ENCODE peak calls at places on chromosomes 12 and 14, in five cellular contexts. X is RWPE1, V is mesothelial cell of epicardium, K is sigmoid colon, N is AG10803. G is an unnamed sample.

GRCh38 chr14:98900721-98901272 is 371.2 kb downstream of the BCL11B start:
- DNase-seq in V (no peak), X (no peak), N (peak; percentile 3), K (peak; percentile 34), G (no peak)

GRCh38 chr12:90940872-90941499 is 14.0 kb downstream of the CCER1 start:
- DNase-seq in K (no peak), N (peak; percentile 72), X (peak; percentile 33), V (no peak), G (peak; percentile 28)

GRCh38 chr12:113988976-113989375 is 22.9 kb upstream of the RBM19 start:
- DNase-seq in V (no peak), N (no peak), K (no peak), X (no peak), G (no peak)

GRCh38 chr12:118960161-118960560 is 21.2 kb upstream of the SRRM4 start:
- DNase-seq in X (no peak), V (no peak), K (no peak), N (no peak), G (no peak)

GRCh38 chr12:21336656-21337055 is 1.9 kb upstream of the SLCO1A2 start:
- DNase-seq in N (no peak), X (no peak), V (no peak), K (no peak), G (no peak)

GRCh38 chr12:22459872-22460490 is 84.4 kb downstream of the C2CD5 start:
- DNase-seq in X (peak; percentile 24), V (no peak), K (no peak), N (peak; percentile 62), G (peak; percentile 24)

GRCh38 chr12:65685514-65685913 is 138.8 kb upstream of the HMGA2 start:
- DNase-seq in N (peak; percentile 53), V (no peak), K (no peak), X (peak; percentile 32), G (peak; percentile 11)

GRCh38 chr12:47554046-47554653 is 151.7 kb downstream of the RPAP3 start:
- DNase-seq in K (no peak), V (no peak), X (no peak), N (peak; percentile 30), G (no peak)

GRCh38 chr12:47021298-47021697 is 58.1 kb upstream of the PCED1B start:
- DNase-seq in X (peak; percentile 72), N (peak; percentile 89), K (no peak), V (no peak), G (peak; percentile 23)

GRCh38 chr14:72948481-72949138 is 22.3 kb downstream of the DCAF4 start:
- DNase-seq in K (no peak), X (peak; percentile 57), N (peak; percentile 69), V (peak; percentile 81), G (peak; percentile 73)

GRCh38 chr12:15669256-15669948 is 119.8 kb downstream of the EPS8 start:
- DNase-seq in K (no peak), V (no peak), X (no peak), N (no peak), G (no peak)

GRCh38 chr12:66693901-66694513 is 15.1 kb upstream of the GRIP1 start:
- DNase-seq in V (no peak), X (peak; percentile 39), N (peak; percentile 77), K (no peak), G (peak; percentile 32)

GRCh38 chr14:76394569-76394968 is 18.6 kb downstream of the ESRRB start:
- DNase-seq in N (no peak), X (no peak), K (no peak), V (no peak), G (no peak)

GRCh38 chr12:112616469-112617190 is 174.9 kb upstream of the RPH3A start:
- DNase-seq in X (no peak), K (no peak), V (no peak), N (no peak), G (no peak)

GRCh38 chr12:51323966-51324895 is at the start of gene BIN2:
- DNase-seq in X (no peak), K (no peak), V (no peak), N (no peak), G (peak; percentile 90)
- TF ChIP-seq CTCF in X (no peak), K (no peak), V (no peak), N (no peak), G (no peak)

GRCh38 chr14:67766035-67766680 is 50.2 kb downstream of the ZFYVE26 start:
- DNase-seq in X (no peak), K (no peak), N (no peak), V (no peak), G (no peak)

GRCh38 chr14:67763158-67763822 is 53.1 kb downstream of the ZFYVE26 start:
- DNase-seq in N (no peak), X (no peak), K (no peak), V (no peak), G (no peak)

GRCh38 chr14:67768219-67768618 is 48.2 kb downstream of the ZFYVE26 start:
- DNase-seq in V (no peak), X (no peak), K (no peak), N (no peak), G (no peak)

GRCh38 chr14:67764496-67764895 is 51.9 kb downstream of the ZFYVE26 start:
- DNase-seq in X (no peak), V (no peak), K (no peak), N (no peak), G (no peak)

GRCh38 chr14:67765192-67765834 is 51.1 kb downstream of the ZFYVE26 start:
- DNase-seq in K (no peak), N (no peak), V (no peak), X (peak; percentile 70), G (no peak)
- TF ChIP-seq CTCF in K (no peak), N (no peak), V (no peak), X (no peak), G (no peak)

GRCh38 chr12:121388421-121388981 is 11.4 kb upstream of the RNF34 start:
- DNase-seq in V (no peak), X (peak; percentile 61), N (peak; percentile 84), K (no peak), G (no peak)

GRCh38 chr12:121378736-121379135 is 21.2 kb upstream of the RNF34 start:
- DNase-seq in N (no peak), K (no peak), X (no peak), V (no peak), G (no peak)

GRCh38 chr12:121379945-121380344 is 20.0 kb upstream of the RNF34 start:
- DNase-seq in X (no peak), N (no peak), K (no peak), V (no peak), G (no peak)

DNA sequence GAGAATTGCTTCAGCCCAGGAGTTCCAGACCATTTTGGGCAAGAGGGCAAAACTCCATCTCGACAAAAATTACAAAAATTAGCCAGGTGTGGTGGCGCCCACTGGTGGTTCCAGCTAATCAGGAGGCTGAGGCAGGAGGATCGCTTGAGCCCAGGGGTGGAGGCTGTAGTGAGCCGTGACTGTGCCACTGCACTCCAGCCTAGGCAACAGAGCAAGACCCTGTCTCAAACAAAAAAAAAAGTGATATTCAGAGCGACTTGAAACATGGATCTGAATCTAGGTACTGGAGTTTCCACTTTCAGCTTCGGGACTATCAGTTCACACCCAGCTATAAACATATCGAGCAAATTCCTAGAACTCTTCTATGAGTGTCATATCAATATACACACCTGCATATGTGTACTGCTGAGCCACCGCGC is 16.3 kb upstream of the RNF34 start:
- DNase-seq in X (no peak), N (no peak), K (no peak), V (no peak), G (no peak)
- TF ChIP-seq CTCF in X (no peak), N (no peak), K (no peak), V (no peak), G (no peak)

GRCh38 chr14:74204481-74204880 is 34.8 kb upstream of the VSX2 start:
- DNase-seq in N (no peak), K (no peak), X (no peak), V (no peak), G (no peak)

GRCh38 chr14:74211945-74212580 is 27.2 kb upstream of the VSX2 start:
- DNase-seq in K (no peak), N (peak; percentile 43), V (no peak), X (no peak), G (no peak)

GRCh38 chr14:74202113-74202512 is 37.1 kb upstream of the VSX2 start:
- DNase-seq in N (no peak), X (no peak), V (no peak), K (no peak), G (no peak)

GRCh38 chr14:74203546-74203945 is 35.7 kb upstream of the VSX2 start:
- DNase-seq in N (no peak), X (no peak), K (no peak), V (no peak), G (no peak)

DNA sequence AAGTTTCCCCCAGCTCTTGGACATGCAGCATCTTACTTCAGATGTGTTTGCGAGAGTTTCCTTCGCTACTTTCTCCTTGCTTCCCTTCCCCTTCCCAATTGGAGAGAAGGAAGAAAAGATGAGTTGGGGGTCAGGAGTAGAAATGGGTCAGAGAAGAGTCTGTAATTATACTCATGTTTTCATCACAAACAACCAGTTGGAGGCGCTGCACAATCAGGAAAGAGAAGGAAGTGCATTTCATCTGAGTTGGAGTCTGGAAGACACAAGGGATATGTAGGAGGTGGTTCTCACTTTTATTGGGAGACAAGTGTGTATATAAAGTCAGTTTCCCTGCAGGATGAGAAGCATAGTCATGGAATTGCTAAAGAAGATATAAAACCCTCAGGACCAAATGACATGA is 31.3 kb upstream of the VSX2 start:
- DNase-seq in X (no peak), V (no peak), N (no peak), K (no peak), G (no peak)
- TF ChIP-seq CTCF in X (no peak), V (no peak), N (peak; percentile 17), K (no peak), G (no peak)

GRCh38 chr12:62584619-62585018 is 118.0 kb downstream of the MON2 start:
- DNase-seq in X (no peak), K (no peak), V (no peak), N (no peak), G (no peak)

GRCh38 chr12:62581288-62582064 is 114.8 kb downstream of the MON2 start:
- DNase-seq in V (no peak), K (no peak), X (peak; percentile 40), N (peak; percentile 76), G (peak; percentile 50)

GRCh38 chr12:62576503-62576902 is 109.9 kb downstream of the MON2 start:
- DNase-seq in V (no peak), N (no peak), X (no peak), K (no peak), G (no peak)

GRCh38 chr12:62586850-62587249 is 120.2 kb downstream of the MON2 start:
- DNase-seq in V (no peak), N (no peak), K (no peak), X (no peak), G (no peak)

DNA sequence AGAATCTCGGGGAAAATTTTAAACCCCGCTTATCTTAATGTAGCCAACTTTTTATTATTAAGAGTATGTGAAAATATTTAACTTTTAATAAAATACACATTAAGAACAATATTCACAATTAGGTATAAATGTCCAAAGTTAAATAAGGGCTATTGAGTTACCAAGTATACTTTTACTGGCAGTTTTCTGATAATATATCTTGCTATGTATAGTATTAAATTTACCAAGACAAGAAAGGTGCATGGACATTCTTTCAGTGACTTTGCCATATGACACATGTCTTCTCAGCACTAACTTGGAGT is 115.4 kb downstream of the MON2 start:
- DNase-seq in V (no peak), N (no peak), X (no peak), K (no peak), G (no peak)
- TF ChIP-seq CTCF in V (no peak), N (no peak), X (peak; percentile 24), K (no peak), G (no peak)

G was measured in GM13976.